ENCODE peak calls at places on chromosome 22, in four cellular contexts. Z, Q, N and P are unnamed samples.

GRCh38 chr22:23137905-23138520 is 3.8 kb downstream of the RSPH14 start:
- DNase-seq in Z (no peak), Q (peak), N (no peak), P (no peak)

GRCh38 chr22:25219211-25219689 is at the start of gene CRYBB2:
- DNase-seq in Z (no peak), Q (no peak), N (no peak), P (no peak)

GRCh38 chr22:43743131-43743530 is 69.0 kb downstream of the EFCAB6 start:
- DNase-seq in Z (no peak), Q (no peak), N (peak), P (no peak)

GRCh38 chr22:42344391-42344861 is 74.0 kb upstream of the TCF20 start:
- DNase-seq in Z (no peak), Q (peak), N (no peak), P (no peak)

GRCh38 chr22:27435839-27436581 is 365.5 kb downstream of the MN1 start:
- DNase-seq in Z (no peak), Q (peak), N (peak), P (peak)

GRCh38 chr22:23058481-23059336 is 11.6 kb upstream of the GNAZ start:
- DNase-seq in Z (peak), Q (no peak), N (peak), P (no peak)

GRCh38 chr22:39941661-39942060 is 18.5 kb upstream of the TMA7B start:
- DNase-seq in Z (no peak), Q (no peak), N (no peak), P (no peak)

GRCh38 chr22:24952837-24953293 is 349 bp downstream of the KIAA1671 start:
- DNase-seq in Z (peak), Q (peak), N (peak), P (peak)

GRCh38 chr22:38196791-38197429 is 4.9 kb upstream of the MAFF start:
- DNase-seq in Z (peak), Q (no peak), N (no peak), P (peak)

GRCh38 chr22:41873391-41873790 is 40.5 kb downstream of the SREBF2 start:
- DNase-seq in Z (no peak), Q (no peak), N (no peak), P (no peak)

GRCh38 chr22:29524440-29525191 is 28.9 kb downstream of the THOC5 start:
- DNase-seq in Z (peak), Q (peak), N (peak), P (peak)

GRCh38 chr22:32325416-32325801 is 32.3 kb upstream of the RFPL3 start:
- DNase-seq in Z (no peak), Q (no peak), N (peak), P (no peak)

GRCh38 chr22:37210041-37210803 is 2.1 kb downstream of the SSTR3 start:
- DNase-seq in Z (no peak), Q (no peak), N (no peak), P (no peak)

GRCh38 chr22:27526851-27527250 is 274.7 kb downstream of the MN1 start:
- DNase-seq in Z (no peak), Q (no peak), N (no peak), P (no peak)

GRCh38 chr22:40482391-40482790 is 112.0 kb downstream of the SGSM3 start:
- DNase-seq in Z (no peak), Q (no peak), N (no peak), P (no peak)

GRCh38 chr22:47129902-47130301 is 367.5 kb downstream of the TBC1D22A start:
- DNase-seq in Z (peak), Q (no peak), N (peak), P (no peak)

GRCh38 chr22:49032821-49033220 is 794.9 kb downstream of the BRD1 start:
- DNase-seq in Z (no peak), Q (no peak), N (no peak), P (no peak)

GRCh38 chr22:26617251-26618199 is at the start of gene CRYBB1:
- DNase-seq in Z (no peak), Q (no peak), N (no peak), P (peak)

GRCh38 chr22:48371391-48371790 is 1456.3 kb downstream of the BRD1 start:
- DNase-seq in Z (no peak), Q (no peak), N (no peak), P (no peak)

GRCh38 chr22:25482091-25482760 is 82.2 kb upstream of the GRK3 start:
- DNase-seq in Z (no peak), Q (no peak), N (no peak), P (no peak)

GRCh38 chr22:32324505-32325415 is 32.9 kb upstream of the RFPL3 start:
- DNase-seq in Z (no peak), Q (no peak), N (no peak), P (no peak)

GRCh38 chr22:47417699-47418098 is 655.2 kb downstream of the TBC1D22A start:
- DNase-seq in Z (no peak), Q (no peak), N (no peak), P (no peak)

GRCh38 chr22:37803195-37803635 is 4.5 kb upstream of the GCAT start:
- DNase-seq in Z (no peak), Q (no peak), N (peak), P (no peak)

GRCh38 chr22:24460418-24461089 is 33.2 kb downstream of the ADORA2A start:
- DNase-seq in Z (no peak), Q (peak), N (no peak), P (peak)

GRCh38 chr22:37894939-37895670 is 11.0 kb upstream of the MICALL1 start:
- DNase-seq in Z (no peak), Q (no peak), N (no peak), P (no peak)

GRCh38 chr22:44136112-44136511 is 44.6 kb upstream of the PARVG start:
- DNase-seq in Z (no peak), Q (no peak), N (no peak), P (no peak)

GRCh38 chr22:29664731-29665130 is 55.1 kb upstream of the CABP7 start:
- DNase-seq in Z (no peak), Q (peak), N (no peak), P (no peak)

GRCh38 chr22:23244690-23245044 is 64.4 kb downstream of the BCR start:
- DNase-seq in Z (no peak), Q (no peak), N (no peak), P (no peak)

GRCh38 chr22:38353701-38354100 is 36.5 kb upstream of the CSNK1E start:
- DNase-seq in Z (no peak), Q (no peak), N (no peak), P (no peak)

GRCh38 chr22:42649261-42650056 is at the start of gene CYB5R3:
- DNase-seq in Z (peak), Q (peak), N (peak), P (peak)

GRCh38 chr22:40328551-40328950 is 17.7 kb upstream of the ADSL start:
- DNase-seq in Z (no peak), Q (no peak), N (no peak), P (no peak)

GRCh38 chr22:32389685-32390084 is 22.4 kb downstream of the RTCB start:
- DNase-seq in Z (no peak), Q (peak), N (peak), P (peak)

GRCh38 chr22:23151827-23152226 is 6.5 kb downstream of the RAB36 start:
- DNase-seq in Z (no peak), Q (no peak), N (no peak), P (no peak)

GRCh38 chr22:29216873-29217666 is 11.4 kb downstream of the EMID1 start:
- DNase-seq in Z (no peak), Q (peak), N (no peak), P (peak)

GRCh38 chr22:37426532-37427127 is 649 bp downstream of the ELFN2 start:
- DNase-seq in Z (no peak), Q (peak), N (no peak), P (no peak)

GRCh38 chr22:27935897-27936296 is 16.8 kb upstream of the PITPNB start:
- DNase-seq in Z (no peak), Q (no peak), N (no peak), P (peak)

GRCh38 chr22:35231585-35232084 is 25.7 kb upstream of the HMGXB4 start:
- DNase-seq in Z (peak), Q (peak), N (peak), P (peak)

GRCh38 chr22:35227248-35227647 is 30.0 kb upstream of the HMGXB4 start:
- DNase-seq in Z (no peak), Q (no peak), N (no peak), P (no peak)

GRCh38 chr22:35230839-35231584 is 26.3 kb upstream of the HMGXB4 start:
- DNase-seq in Z (peak), Q (no peak), N (peak), P (no peak)

GRCh38 chr22:35229865-35230264 is 27.4 kb upstream of the HMGXB4 start:
- DNase-seq in Z (no peak), Q (no peak), N (peak), P (no peak)

GRCh38 chr22:35230417-35230816 is 26.9 kb upstream of the HMGXB4 start:
- DNase-seq in Z (no peak), Q (no peak), N (peak), P (no peak)
- H3K4me3 ChIP-seq in Z (no peak), Q (no peak), N (peak), P (no peak)

DNA sequence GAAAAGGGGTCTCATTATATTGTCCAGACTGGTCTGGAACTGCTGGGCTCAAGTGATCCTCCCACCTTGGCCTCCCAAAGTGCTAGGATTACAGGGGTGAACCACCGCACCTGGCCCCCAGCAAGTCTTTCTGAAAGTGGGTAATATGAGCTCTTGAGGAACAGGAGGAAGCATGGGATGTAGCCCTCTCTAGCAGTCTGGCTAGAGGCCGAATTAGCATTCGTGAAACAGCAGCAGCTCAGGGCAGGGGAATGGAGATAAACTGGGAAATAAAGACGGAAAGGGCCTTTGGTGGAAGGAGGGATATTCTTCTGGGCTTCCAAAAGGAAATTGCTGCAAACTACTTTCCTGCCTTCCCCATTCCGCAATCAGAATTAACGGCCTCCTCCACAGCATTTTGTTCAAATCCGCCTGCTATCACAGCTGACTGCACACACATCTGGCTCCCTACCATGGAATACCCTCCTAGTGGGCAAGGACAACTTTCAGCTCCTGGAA is 44.3 kb downstream of the MICAL3 start:
- DNase-seq in Z (no peak), Q (no peak), N (no peak), P (peak)
- H3K4me3 ChIP-seq in Z (no peak), Q (no peak), N (no peak), P (peak)

DNA sequence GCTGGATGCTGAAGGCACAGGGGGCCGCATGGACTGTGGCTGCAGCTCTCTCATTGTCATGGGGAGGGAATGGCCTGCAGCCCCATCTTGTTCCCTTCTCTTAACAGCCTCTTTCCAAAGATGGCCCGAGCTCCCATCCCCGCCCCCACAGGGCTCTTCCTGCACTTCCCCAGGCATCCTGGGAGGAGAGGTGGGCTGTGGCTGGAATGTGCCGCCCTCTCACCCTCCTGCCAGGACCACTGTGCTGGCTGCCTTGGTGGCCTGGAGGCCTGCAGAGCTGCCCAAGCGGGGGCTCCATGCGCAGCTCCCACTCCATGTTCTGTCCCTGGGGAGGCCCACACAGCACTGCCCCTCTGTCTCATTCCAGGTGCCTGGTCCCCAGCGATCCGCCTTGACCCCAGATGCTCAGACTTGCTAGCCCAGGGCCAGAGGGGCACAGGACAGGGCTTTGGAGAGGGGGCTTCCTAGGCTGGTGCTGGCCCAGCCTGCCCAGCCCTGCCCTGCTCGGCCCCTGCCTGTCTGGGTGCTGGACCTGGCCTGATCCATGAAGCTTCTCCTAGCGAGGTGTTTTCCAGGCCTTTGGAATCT is 56.6 kb downstream of the RTN4R start:
- DNase-seq in Z (no peak), Q (no peak), N (no peak), P (no peak)
- H3K4me3 ChIP-seq in Z (no peak), Q (no peak), N (no peak), P (peak)

DNA sequence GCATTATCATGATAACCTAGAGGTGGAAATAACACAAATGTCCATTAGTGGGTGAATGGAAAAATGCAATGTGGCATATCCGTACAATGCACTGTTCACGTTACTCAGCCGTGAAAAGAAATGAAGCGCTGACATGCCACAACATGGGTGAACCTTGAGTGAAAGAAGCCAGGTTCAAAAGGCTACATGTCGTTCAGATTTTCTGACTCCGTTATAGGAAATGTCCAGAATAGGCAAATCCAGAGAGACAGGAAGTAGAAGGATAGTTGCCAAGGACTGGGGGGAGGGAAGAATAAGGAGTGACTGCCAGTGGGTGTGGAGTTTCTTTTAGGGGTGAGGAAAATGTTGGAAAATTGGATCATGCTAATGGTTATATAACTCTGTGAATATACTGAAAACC is 133.8 kb downstream of the ATXN10 start:
- DNase-seq in Z (no peak), Q (peak), N (no peak), P (no peak)
- H3K4me3 ChIP-seq in Z (no peak), Q (no peak), N (no peak), P (no peak)

DNA sequence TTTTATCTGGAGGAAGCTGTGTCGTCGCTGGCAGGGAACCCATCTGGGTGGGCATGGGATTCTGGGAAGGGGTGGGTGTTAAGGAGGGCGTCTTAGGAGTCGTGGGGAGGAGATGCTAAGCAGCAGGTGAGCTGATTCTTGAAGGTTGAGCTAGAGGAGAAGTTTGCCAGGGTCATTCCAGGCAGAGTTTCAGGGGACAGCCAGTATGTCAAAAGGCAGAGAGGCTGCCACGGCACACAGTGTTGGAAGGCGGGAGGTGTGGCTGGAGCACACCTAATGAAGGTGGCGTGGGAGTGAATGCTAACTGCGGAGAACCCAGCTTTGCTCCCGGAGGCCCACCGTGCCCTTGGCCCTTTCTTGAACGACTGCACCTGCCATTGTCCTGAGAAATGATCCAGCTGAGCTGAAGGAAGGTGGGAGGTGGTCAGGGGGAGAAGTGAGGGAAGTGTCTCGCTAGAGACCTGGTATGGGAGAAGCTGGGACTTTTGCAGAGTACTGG is 1.3 kb downstream of the FAM118A start:
- DNase-seq in Z (no peak), Q (no peak), N (no peak), P (no peak)
- H3K4me3 ChIP-seq in Z (peak), Q (peak), N (peak), P (peak)

DNA sequence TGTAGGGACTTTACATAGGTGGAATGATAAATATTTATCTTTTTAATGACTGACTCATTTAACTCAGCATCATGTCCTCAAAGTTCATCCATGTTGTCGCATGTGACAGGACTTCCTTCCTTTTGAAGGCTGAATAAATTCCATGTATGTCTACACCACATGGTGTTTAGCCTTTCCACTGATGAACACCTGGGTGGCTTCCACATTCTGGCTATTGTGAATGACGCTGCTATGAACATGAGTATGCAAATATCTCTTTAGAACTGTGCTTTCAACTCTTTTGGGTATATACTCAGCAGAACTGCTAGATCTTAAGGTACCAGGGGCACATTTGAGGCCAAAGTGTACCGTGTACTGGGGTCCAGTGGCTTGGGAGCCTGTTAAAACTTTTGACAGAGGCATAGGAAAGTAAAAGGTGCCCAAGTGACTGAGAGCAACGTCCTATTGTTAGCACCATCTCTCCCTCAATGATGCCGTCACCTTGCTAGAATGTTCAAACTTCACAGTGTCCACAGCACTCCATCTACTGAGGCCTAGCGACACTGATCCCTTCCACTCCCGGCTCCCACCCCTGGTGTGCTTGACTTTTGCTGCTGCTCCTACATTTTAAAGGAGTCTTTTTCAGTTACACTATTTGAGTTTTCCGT is 24.0 kb downstream of the LARGE1 start:
- DNase-seq in Z (no peak), Q (no peak), N (no peak), P (no peak)
- H3K4me3 ChIP-seq in Z (no peak), Q (no peak), N (no peak), P (no peak)

DNA sequence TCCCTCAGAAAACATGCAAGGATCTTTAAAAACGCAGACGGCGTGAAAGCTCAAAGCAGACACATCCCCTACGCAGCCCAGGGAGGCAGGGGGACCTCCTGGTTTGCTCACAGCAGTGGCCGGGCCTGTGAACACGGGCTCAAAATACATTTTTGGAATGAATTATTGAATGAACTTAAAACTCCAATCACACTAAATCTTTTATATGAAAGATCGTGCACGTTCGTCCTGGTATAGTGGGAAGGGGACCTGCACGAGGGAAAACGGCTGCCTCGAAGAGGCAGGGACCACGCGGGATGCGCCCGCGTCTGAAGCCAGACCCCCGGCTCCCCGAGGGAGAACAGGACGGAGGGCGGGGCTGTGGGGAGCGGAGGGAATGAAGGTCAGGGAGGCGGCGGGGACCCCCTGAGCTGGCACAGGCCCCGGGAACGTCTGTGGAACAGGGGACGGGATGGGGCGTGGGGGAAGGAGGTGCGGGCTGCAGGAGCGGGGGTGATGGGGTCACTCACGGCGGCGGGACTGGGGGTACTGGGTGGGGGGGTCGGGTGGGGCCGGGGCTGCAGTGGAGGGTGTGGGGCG is 1.3 kb upstream of the PANX2 start:
- DNase-seq in Z (no peak), Q (no peak), N (no peak), P (no peak)
- H3K4me3 ChIP-seq in Z (no peak), Q (peak), N (peak), P (no peak)

GRCh38 chr22:46043339-46043738 is 66.4 kb upstream of the WNT7B start:
- DNase-seq in Z (no peak), Q (no peak), N (no peak), P (no peak)
- H3K4me3 ChIP-seq in Z (no peak), Q (no peak), N (no peak), P (peak)

GRCh38 chr22:50305658-50306566 is 1.5 kb downstream of the PLXNB2 start:
- DNase-seq in Z (peak), Q (peak), N (peak), P (peak)

GRCh38 chr22:50306753-50307749 is at the start of gene PLXNB2:
- DNase-seq in Z (peak), Q (peak), N (peak), P (peak)

GRCh38 chr22:50304528-50305392 is 2.7 kb downstream of the PLXNB2 start:
- DNase-seq in Z (peak), Q (no peak), N (no peak), P (no peak)

GRCh38 chr22:50303848-50304527 is 3.5 kb downstream of the PLXNB2 start:
- DNase-seq in Z (peak), Q (no peak), N (peak), P (no peak)

DNA sequence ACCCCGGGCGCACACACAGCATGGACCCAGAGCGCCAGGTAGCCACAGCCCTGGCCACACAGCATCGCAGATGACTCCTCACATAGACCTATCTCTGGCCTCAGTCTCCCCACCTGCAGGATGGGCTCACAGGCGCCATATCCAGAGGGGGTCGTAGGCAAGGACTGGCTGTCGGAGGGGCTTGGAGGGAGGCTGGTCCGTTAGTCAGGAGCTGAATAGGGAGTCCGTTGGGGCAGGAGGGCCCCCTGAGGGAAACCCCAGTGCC is 2.1 kb downstream of the PLXNB2 start:
- DNase-seq in Z (no peak), Q (no peak), N (no peak), P (no peak)
- H3K4me3 ChIP-seq in Z (peak), Q (peak), N (peak), P (peak)